ENCODE peak calls at places on chromosome 2, in eight cellular contexts. P is breast epithelium, J is mesendoderm, W is Peyer's patch, H is cardiac muscle cell, K is fibroblast of lung, B is HCT116, R is body of pancreas. N is an unnamed sample.

GRCh38 chr2:74760875-74761630 is 72.9 kb upstream of the HK2 start:
- DNase-seq in J (no peak), H (no peak), K (no peak), R (no peak), B (no peak), P (no peak), W (no peak), N (no peak)

GRCh38 chr2:157838442-157839161 is 37.5 kb downstream of the ACVR1 start:
- DNase-seq in H (peak), R (peak), P (no peak), W (peak), B (peak), J (peak), K (peak), N (no peak)

GRCh38 chr2:229752970-229753729 is 38.8 kb upstream of the DNER start:
- DNase-seq in P (no peak), K (no peak), J (no peak), H (no peak), W (no peak), B (no peak), R (no peak), N (no peak)

GRCh38 chr2:160561551-160562280 is 68.1 kb upstream of the RBMS1 start:
- DNase-seq in K (peak), W (no peak), P (no peak), B (no peak), R (no peak), H (peak), J (no peak), N (no peak)

GRCh38 chr2:120013569-120014223 is 819 bp downstream of the EPB41L5 start:
- DNase-seq in B (peak), J (no peak), H (no peak), K (no peak), R (peak), P (no peak), W (no peak), N (no peak)

GRCh38 chr2:176680916-176681315 is 411.7 kb downstream of the MTX2 start:
- DNase-seq in R (no peak), K (peak), P (no peak), H (peak), B (no peak), J (no peak), W (no peak), N (no peak)

GRCh38 chr2:42854207-42854818 is 61.9 kb upstream of the HAAO start:
- DNase-seq in J (peak), P (no peak), W (peak), K (peak), R (peak), B (no peak), H (no peak), N (no peak)

GRCh38 chr2:37688771-37689468 is 17.5 kb upstream of the CDC42EP3 start:
- DNase-seq in H (peak), P (no peak), B (no peak), W (no peak), J (peak), R (no peak), K (peak), N (no peak)

GRCh38 chr2:54597153-54597827 is 126.2 kb upstream of the EML6 start:
- DNase-seq in R (peak), J (no peak), H (peak), B (no peak), W (no peak), P (no peak), K (peak), N (no peak)

GRCh38 chr2:176291768-176292393 is 22.6 kb downstream of the MTX2 start:
- DNase-seq in P (no peak), J (peak), R (no peak), W (no peak), K (no peak), H (no peak), B (no peak), N (no peak)

GRCh38 chr2:156455366-156455975 is 19.3 kb downstream of the GPD2 start:
- DNase-seq in B (peak), J (no peak), P (no peak), K (peak), R (no peak), H (no peak), W (no peak), N (no peak)

GRCh38 chr2:23901966-23902942 is 24.7 kb downstream of the ATAD2B start:
- DNase-seq in R (no peak), P (no peak), H (peak), K (peak), B (no peak), W (no peak), J (no peak), N (no peak)

GRCh38 chr2:62114564-62114963 is 81.4 kb upstream of the B3GNT2 start:
- DNase-seq in K (no peak), B (no peak), P (no peak), H (no peak), W (no peak), R (peak), J (peak), N (no peak)

GRCh38 chr2:239540174-239540573 is 139.4 kb upstream of the HDAC4 start:
- DNase-seq in J (no peak), P (peak), H (no peak), B (no peak), K (no peak), W (no peak), R (no peak), N (no peak)

GRCh38 chr2:69789762-69790600 is 39.5 kb upstream of the GMCL1 start:
- DNase-seq in B (no peak), P (no peak), W (no peak), K (no peak), R (no peak), H (peak), J (peak), N (no peak)

GRCh38 chr2:181778621-181779195 is 98.4 kb upstream of the NEUROD1 start:
- DNase-seq in H (peak), B (peak), K (no peak), W (no peak), R (no peak), P (no peak), J (no peak), N (no peak)

GRCh38 chr2:130365963-130366362 is 10.1 kb downstream of the PTPN18 start:
- DNase-seq in P (no peak), J (no peak), W (no peak), B (no peak), K (no peak), H (no peak), R (no peak), N (no peak)

GRCh38 chr2:44247924-44248323 is 27.4 kb upstream of the SLC3A1 start:
- DNase-seq in H (no peak), P (no peak), R (no peak), J (peak), W (no peak), K (no peak), B (no peak), N (no peak)

GRCh38 chr2:10658041-10658913 is 31.5 kb downstream of the NOL10 start:
- DNase-seq in W (no peak), J (no peak), B (peak), R (no peak), H (peak), K (peak), P (no peak), N (no peak)

GRCh38 chr2:171893824-171894611 is at the start of gene SLC25A12:
- DNase-seq in R (peak), H (peak), K (peak), B (peak), J (peak), P (peak), W (peak), N (peak)

GRCh38 chr2:169732075-169732474 is 1.6 kb upstream of the KLHL23 start:
- DNase-seq in J (no peak), K (no peak), W (no peak), R (no peak), P (no peak), B (no peak), H (no peak), N (no peak)

GRCh38 chr2:128565441-128565840 is 246.8 kb upstream of the HS6ST1 start:
- DNase-seq in B (no peak), K (no peak), R (no peak), W (no peak), P (no peak), J (no peak), H (no peak), N (no peak)

GRCh38 chr2:164620873-164621760 is at the start of gene GRB14:
- DNase-seq in J (peak), K (no peak), W (peak), R (peak), P (no peak), H (peak), B (peak), N (no peak)

GRCh38 chr2:206642075-206643025 is at the start of gene FAM237A:
- DNase-seq in J (peak), R (peak), H (peak), W (no peak), B (peak), P (no peak), K (peak), N (no peak)

GRCh38 chr2:54513364-54513715 is 57.2 kb downstream of the SPTBN1 start:
- DNase-seq in P (no peak), W (no peak), J (no peak), H (no peak), B (no peak), K (no peak), R (no peak), N (no peak)

GRCh38 chr2:24635181-24635580 is 144.1 kb downstream of the NCOA1 start:
- DNase-seq in J (no peak), P (no peak), W (no peak), H (no peak), B (no peak), K (no peak), R (no peak), N (no peak)

GRCh38 chr2:204665771-204666170 is 120.5 kb downstream of the PARD3B start:
- DNase-seq in P (no peak), B (no peak), H (no peak), J (no peak), K (no peak), W (no peak), R (no peak), N (no peak)

GRCh38 chr2:72984172-72984671 is 66.9 kb downstream of the EMX1 start:
- DNase-seq in P (no peak), B (no peak), K (peak), R (peak), W (peak), H (peak), J (no peak), N (no peak)

GRCh38 chr2:173414823-173415322 is 60.2 kb downstream of the CDCA7 start:
- DNase-seq in P (no peak), B (no peak), R (no peak), K (peak), W (no peak), J (no peak), H (peak), N (no peak)

GRCh38 chr2:121689356-121689755 is 40.1 kb upstream of the CLASP1 start:
- DNase-seq in P (no peak), W (no peak), R (peak), K (peak), B (no peak), J (peak), H (peak), N (no peak)

GRCh38 chr2:23596316-23596885 is 211.4 kb downstream of the KLHL29 start:
- DNase-seq in J (no peak), W (peak), P (no peak), B (no peak), K (peak), R (no peak), H (peak), N (no peak)

GRCh38 chr2:129554373-129554772 is 425.1 kb upstream of the RAB6C start:
- DNase-seq in H (no peak), K (no peak), B (no peak), P (no peak), J (no peak), R (no peak), W (no peak), N (no peak)

GRCh38 chr2:104562537-104562936 is 291.4 kb upstream of the POU3F3 start:
- DNase-seq in P (no peak), R (no peak), B (no peak), K (no peak), W (no peak), J (peak), H (no peak), N (no peak)

GRCh38 chr2:85057236-85057635 is 76.0 kb upstream of the TCF7L1 start:
- DNase-seq in W (no peak), J (peak), P (no peak), K (no peak), H (no peak), B (no peak), R (no peak), N (no peak)

GRCh38 chr2:188306271-188306670 is 14.6 kb downstream of the GULP1 start:
- DNase-seq in W (no peak), B (no peak), J (no peak), H (no peak), P (no peak), R (no peak), K (no peak), N (no peak)

DNA sequence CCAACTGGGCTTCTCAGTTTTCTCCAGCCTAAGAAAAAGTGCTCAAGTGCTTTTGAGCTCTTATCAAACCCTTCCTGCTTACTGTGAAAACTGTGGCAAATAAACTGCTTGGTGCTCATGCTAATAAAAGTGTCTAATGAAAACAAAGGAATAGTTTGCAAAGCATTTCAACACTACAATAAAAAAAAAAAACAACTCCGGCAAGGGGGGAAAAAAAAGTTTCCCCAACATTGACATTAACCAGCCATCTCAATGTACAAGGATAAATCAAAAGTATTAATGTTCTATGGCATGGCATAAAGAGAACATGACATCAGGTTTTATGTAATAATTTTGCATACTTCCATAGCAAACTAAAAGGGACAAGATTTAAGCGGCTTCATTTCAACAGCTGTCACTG is 14.7 kb upstream of the STPG4 start:
- DNase-seq in B (no peak), R (no peak), J (no peak), W (no peak), K (no peak), H (no peak), P (no peak), N (no peak)
- H3K27ac ChIP-seq in B (no peak), R (no peak), J (no peak), W (no peak), K (peak), H (no peak), P (no peak), N (no peak)

GRCh38 chr2:76413436-76413835 is 702.7 kb upstream of the GCFC2 start:
- DNase-seq in B (no peak), H (no peak), P (no peak), J (peak), W (no peak), K (no peak), R (no peak), N (no peak)
- H3K4me3 ChIP-seq in B (no peak), H (no peak), P (no peak), J (no peak), W (no peak), K (no peak), R (no peak), N (no peak)

DNA sequence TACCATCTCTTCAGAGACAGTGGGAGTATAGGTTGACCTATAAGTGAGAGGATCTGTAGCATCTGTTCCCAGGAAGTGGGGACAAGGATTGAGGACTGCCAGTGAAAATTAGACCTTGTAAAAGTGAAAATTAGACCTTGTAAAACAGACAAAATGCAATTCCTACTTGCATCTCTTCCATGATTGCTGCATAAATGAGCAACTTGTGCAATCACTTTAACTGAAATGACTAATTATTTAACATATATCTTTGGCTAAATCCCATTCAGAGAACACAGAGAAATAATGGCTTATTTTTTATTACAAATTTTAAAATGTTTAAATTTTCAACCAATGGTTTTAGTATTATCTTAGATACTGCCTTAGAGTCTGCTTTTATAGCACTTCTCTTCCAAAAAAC is 67.2 kb upstream of the NABP1 start:
- DNase-seq in W (no peak), R (no peak), H (no peak), J (no peak), P (no peak), K (peak), B (no peak), N (no peak)
- H3K27ac ChIP-seq in W (no peak), R (no peak), H (no peak), J (no peak), P (no peak), K (no peak), B (no peak), N (no peak)

GRCh38 chr2:236178921-236179652 is 10.9 kb upstream of the GBX2 start:
- DNase-seq in R (no peak), K (peak), B (no peak), W (no peak), H (no peak), P (no peak), J (peak), N (no peak)
- H3K4me3 ChIP-seq in R (no peak), K (peak), B (no peak), W (no peak), H (peak), P (peak), J (no peak), N (no peak)

DNA sequence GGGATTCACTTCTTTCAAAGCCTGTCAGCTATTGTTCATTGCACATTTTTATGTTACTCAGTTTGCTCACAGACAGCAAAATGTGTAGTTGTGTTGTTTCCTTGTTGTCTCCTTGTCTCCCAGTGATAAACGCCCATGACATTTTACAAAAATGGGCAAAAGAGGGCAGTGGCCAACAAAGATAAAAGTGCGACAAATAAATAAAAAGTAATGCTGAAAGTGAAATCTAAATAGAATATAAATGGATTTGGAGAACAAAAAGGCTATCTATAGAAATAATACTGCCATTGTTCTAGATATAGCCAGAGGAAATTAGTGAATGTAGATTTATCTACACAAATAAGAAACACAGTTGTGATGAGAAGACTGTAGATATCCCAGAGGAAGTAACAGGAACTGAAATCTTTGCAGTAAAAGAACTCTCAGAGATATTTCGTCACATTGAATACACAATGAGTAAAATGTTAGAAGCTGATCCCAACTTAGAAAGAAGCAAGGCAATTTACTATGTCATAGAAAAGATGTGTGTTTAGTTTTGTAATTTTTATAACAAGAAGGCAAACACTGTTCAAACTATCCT is 1186.2 kb upstream of the FAM98A start:
- DNase-seq in R (no peak), W (no peak), J (no peak), B (no peak), P (no peak), K (no peak), H (no peak), N (no peak)
- H3K27ac ChIP-seq in R (no peak), W (no peak), J (no peak), B (no peak), P (no peak), K (no peak), H (no peak), N (no peak)

GRCh38 chr2:59746291-59746690 is 807.2 kb downstream of the BCL11A start:
- DNase-seq in B (no peak), H (no peak), J (no peak), R (no peak), K (no peak), P (no peak), W (no peak), N (no peak)
- H3K4me3 ChIP-seq in B (no peak), H (no peak), J (no peak), R (no peak), K (no peak), P (no peak), W (no peak), N (no peak)

DNA sequence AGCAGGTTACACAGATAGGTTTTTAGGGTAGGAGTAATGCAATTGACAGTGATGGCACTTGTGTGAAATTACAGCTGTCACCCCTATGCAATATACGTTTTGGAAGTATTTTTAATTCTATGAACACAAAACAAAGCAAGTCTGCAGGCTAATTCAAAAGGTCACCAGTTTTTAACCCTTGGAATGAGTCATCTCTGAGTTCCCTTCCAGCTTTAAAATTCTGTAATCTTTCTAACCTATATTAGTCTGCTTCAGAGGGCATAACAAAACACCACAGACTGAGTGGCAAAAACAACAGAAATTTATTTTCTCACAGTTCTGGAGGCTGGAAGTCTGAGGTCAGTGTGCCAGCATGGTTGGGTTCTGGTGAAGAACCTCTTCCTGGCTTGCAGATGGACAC is 596.9 kb upstream of the HNMT start:
- DNase-seq in K (no peak), W (no peak), J (no peak), P (no peak), R (no peak), B (no peak), H (no peak), N (no peak)
- H3K27ac ChIP-seq in K (no peak), W (no peak), J (no peak), P (no peak), R (no peak), B (no peak), H (no peak), N (no peak)

N was measured in esophagus squamous epithelium.